ENCODE peak calls at places on chromosomes 16 and 17, in seven cellular contexts. One of them, this sample, is unnamed.

GRCh38 chr16:19823322-19823721 is 61.3 kb downstream of the GPRC5B start:
- DNase-seq in sigmoid colon: no peak
- DNase-seq in tibial nerve: no peak
- DNase-seq in adrenal gland: no peak
- DNase-seq in Peyer's patch: no peak
- DNase-seq in A549: no peak
- DNase-seq in HepG2: no peak
- DNase-seq in this sample: no peak

GRCh38 chr17:79760197-79760906 is 17.6 kb upstream of the CBX2 start:
- DNase-seq in A549: no peak
- DNase-seq in Peyer's patch: no peak
- DNase-seq in HepG2: peak; percentile 86
- DNase-seq in adrenal gland: no peak
- DNase-seq in tibial nerve: no peak
- DNase-seq in sigmoid colon: no peak
- DNase-seq in this sample: no peak

GRCh38 chr16:88516666-88517065 is 53.5 kb upstream of the ZC3H18 start:
- DNase-seq in tibial nerve: no peak
- DNase-seq in HepG2: no peak
- DNase-seq in Peyer's patch: no peak
- DNase-seq in adrenal gland: no peak
- DNase-seq in sigmoid colon: no peak
- DNase-seq in A549: no peak
- DNase-seq in this sample: no peak

GRCh38 chr17:60090412-60090811 is 11.7 kb upstream of the HEATR6 start:
- DNase-seq in sigmoid colon: no peak
- DNase-seq in tibial nerve: no peak
- DNase-seq in Peyer's patch: no peak
- DNase-seq in HepG2: no peak
- DNase-seq in adrenal gland: no peak
- DNase-seq in A549: no peak
- DNase-seq in this sample: no peak

GRCh38 chr17:69499301-69499700 is 84.8 kb downstream of the MAP2K6 start:
- DNase-seq in A549: no peak
- DNase-seq in sigmoid colon: no peak
- DNase-seq in Peyer's patch: no peak
- DNase-seq in adrenal gland: no peak
- DNase-seq in HepG2: no peak
- DNase-seq in tibial nerve: no peak
- DNase-seq in this sample: no peak

GRCh38 chr17:64707077-64707591 is 45.0 kb upstream of the SMURF2 start:
- DNase-seq in sigmoid colon: peak; percentile 96
- DNase-seq in A549: peak; percentile 97
- DNase-seq in Peyer's patch: peak; percentile 91
- DNase-seq in tibial nerve: peak; percentile 81
- DNase-seq in adrenal gland: peak; percentile 80
- DNase-seq in HepG2: peak; percentile 68
- DNase-seq in this sample: peak; percentile 89

GRCh38 chr16:30698139-30698815 is 694 bp upstream of the SRCAP start:
- DNase-seq in sigmoid colon: peak; percentile 98
- DNase-seq in tibial nerve: peak; percentile 98
- DNase-seq in Peyer's patch: peak; percentile 99
- DNase-seq in A549: peak; percentile 99
- DNase-seq in HepG2: peak; percentile 97
- DNase-seq in adrenal gland: peak; percentile 99
- DNase-seq in this sample: peak; percentile 99

GRCh38 chr17:74720506-74720905 is 7.8 kb upstream of the CD300LF start:
- DNase-seq in A549: no peak
- DNase-seq in adrenal gland: no peak
- DNase-seq in tibial nerve: no peak
- DNase-seq in sigmoid colon: no peak
- DNase-seq in HepG2: no peak
- DNase-seq in Peyer's patch: no peak
- DNase-seq in this sample: no peak

GRCh38 chr17:5516060-5516792 is 29.9 kb downstream of the MIS12 start:
- DNase-seq in A549: peak; percentile 88
- DNase-seq in Peyer's patch: no peak
- DNase-seq in tibial nerve: no peak
- DNase-seq in sigmoid colon: no peak
- DNase-seq in HepG2: peak; percentile 93
- DNase-seq in adrenal gland: no peak
- DNase-seq in this sample: no peak

GRCh38 chr16:57235128-57236092 is 9.6 kb upstream of the ARL2BP start:
- DNase-seq in Peyer's patch: no peak
- DNase-seq in adrenal gland: no peak
- DNase-seq in A549: no peak
- DNase-seq in HepG2: peak; percentile 29
- DNase-seq in sigmoid colon: no peak
- DNase-seq in tibial nerve: no peak
- DNase-seq in this sample: no peak

GRCh38 chr16:56262148-56262878 is 71.0 kb downstream of the GNAO1 start:
- DNase-seq in sigmoid colon: peak; percentile 72
- DNase-seq in adrenal gland: no peak
- DNase-seq in tibial nerve: no peak
- DNase-seq in Peyer's patch: no peak
- DNase-seq in HepG2: no peak
- DNase-seq in A549: no peak
- DNase-seq in this sample: peak; percentile 38

GRCh38 chr16:87465306-87465705 is 27.5 kb downstream of the ZCCHC14 start:
- DNase-seq in sigmoid colon: peak; percentile 96
- DNase-seq in tibial nerve: peak; percentile 87
- DNase-seq in adrenal gland: peak; percentile 88
- DNase-seq in Peyer's patch: no peak
- DNase-seq in A549: no peak
- DNase-seq in HepG2: peak; percentile 79
- DNase-seq in this sample: peak; percentile 70

GRCh38 chr17:40303009-40303657 is 5.8 kb upstream of the RARA start:
- DNase-seq in tibial nerve: peak; percentile 93
- DNase-seq in adrenal gland: no peak
- DNase-seq in sigmoid colon: no peak
- DNase-seq in Peyer's patch: no peak
- DNase-seq in HepG2: peak; percentile 64
- DNase-seq in A549: peak; percentile 71
- DNase-seq in this sample: peak; percentile 62
- TF ChIP-seq POLR2A in tibial nerve: no peak
- TF ChIP-seq POLR2A in adrenal gland: no peak
- TF ChIP-seq POLR2A in sigmoid colon: no peak
- TF ChIP-seq POLR2A in Peyer's patch: no peak
- TF ChIP-seq POLR2A in HepG2: no peak
- TF ChIP-seq POLR2A in A549: no peak
- TF ChIP-seq POLR2A in this sample: no peak

DNA sequence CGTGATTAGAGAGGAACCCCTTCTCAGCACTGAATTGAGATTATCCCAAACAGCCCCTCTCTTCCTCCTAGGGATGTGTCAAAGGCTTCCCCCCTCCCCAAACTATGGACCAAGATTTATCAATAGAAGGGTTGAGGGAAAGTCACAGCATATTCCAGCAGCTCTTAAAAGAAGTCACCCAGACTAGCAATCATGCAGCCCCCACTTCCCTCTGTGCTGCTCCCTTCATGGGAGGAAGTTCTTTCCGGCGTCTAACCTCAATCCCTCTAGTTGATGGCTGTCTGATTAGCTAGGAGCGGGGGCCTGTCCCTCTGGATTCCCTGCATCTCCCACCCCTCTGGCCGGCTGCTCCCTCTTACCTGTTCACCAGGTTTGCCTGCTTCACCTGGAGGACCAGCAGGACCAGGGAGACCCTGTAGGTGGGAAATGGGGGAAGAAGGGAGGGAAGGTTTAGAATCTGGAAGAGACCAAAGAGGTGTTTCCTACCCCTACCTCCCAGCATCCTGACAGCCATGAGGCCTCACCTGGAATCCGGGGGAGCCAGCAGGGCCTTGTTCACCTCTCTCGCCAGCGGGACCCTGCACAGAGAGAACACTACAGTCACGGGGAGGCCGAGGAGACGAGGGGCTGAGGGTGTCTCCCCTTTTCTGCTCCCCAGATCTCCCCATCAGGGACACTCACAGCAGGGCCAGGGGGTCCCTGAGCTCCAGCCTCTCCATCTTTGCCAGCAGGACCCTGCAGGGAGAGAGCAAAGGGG is 9.1 kb downstream of the COL1A1 start:
- DNase-seq in tibial nerve: no peak
- DNase-seq in HepG2: no peak
- DNase-seq in Peyer's patch: no peak
- DNase-seq in A549: no peak
- DNase-seq in sigmoid colon: no peak
- DNase-seq in adrenal gland: no peak
- DNase-seq in this sample: no peak
- H3K4me1 ChIP-seq in tibial nerve: no peaks in the 10 kb centered on the region
- H3K4me1 ChIP-seq in HepG2: no peaks in the 10 kb centered on the region
- H3K4me1 ChIP-seq in Peyer's patch: no peaks in the 10 kb centered on the region
- H3K4me1 ChIP-seq in A549: peaks cover 14% of the 10 kb centered on the region
- H3K4me1 ChIP-seq in sigmoid colon: peaks cover 31% of the 10 kb centered on the region
- H3K4me1 ChIP-seq in adrenal gland: no peaks in the 10 kb centered on the region
- H3K4me1 ChIP-seq in this sample: peaks cover 3% of the 10 kb centered on the region

GRCh38 chr17:45229681-45230409 is 8.2 kb downstream of the FMNL1 start:
- DNase-seq in A549: no peak
- DNase-seq in HepG2: no peak
- DNase-seq in adrenal gland: no peak
- DNase-seq in tibial nerve: no peak
- DNase-seq in Peyer's patch: no peak
- DNase-seq in sigmoid colon: no peak
- DNase-seq in this sample: peak; percentile 48

GRCh38 chr17:45228985-45229517 is 7.4 kb downstream of the FMNL1 start:
- DNase-seq in tibial nerve: peak; percentile 85
- DNase-seq in sigmoid colon: peak; percentile 96
- DNase-seq in A549: peak; percentile 96
- DNase-seq in Peyer's patch: peak; percentile 67
- DNase-seq in HepG2: peak; percentile 56
- DNase-seq in adrenal gland: peak; percentile 68
- DNase-seq in this sample: peak; percentile 87

GRCh38 chr17:45227631-45228120 is 6.0 kb downstream of the FMNL1 start:
- DNase-seq in tibial nerve: no peak
- DNase-seq in HepG2: no peak
- DNase-seq in Peyer's patch: no peak
- DNase-seq in A549: no peak
- DNase-seq in sigmoid colon: no peak
- DNase-seq in adrenal gland: peak; percentile 16
- DNase-seq in this sample: no peak

GRCh38 chr17:45227101-45227591 is 5.5 kb downstream of the FMNL1 start:
- DNase-seq in sigmoid colon: no peak
- DNase-seq in Peyer's patch: no peak
- DNase-seq in adrenal gland: no peak
- DNase-seq in tibial nerve: no peak
- DNase-seq in A549: no peak
- DNase-seq in HepG2: no peak
- DNase-seq in this sample: peak; percentile 66

GRCh38 chr17:45228121-45228941 is 6.6 kb downstream of the FMNL1 start:
- DNase-seq in Peyer's patch: no peak
- DNase-seq in sigmoid colon: no peak
- DNase-seq in tibial nerve: no peak
- DNase-seq in adrenal gland: no peak
- DNase-seq in HepG2: no peak
- DNase-seq in A549: peak; percentile 73
- DNase-seq in this sample: peak; percentile 13
- TF ChIP-seq POLR2A in Peyer's patch: no peak
- TF ChIP-seq POLR2A in sigmoid colon: no peak
- TF ChIP-seq POLR2A in tibial nerve: no peak
- TF ChIP-seq POLR2A in adrenal gland: no peak
- TF ChIP-seq POLR2A in HepG2: no peak
- TF ChIP-seq POLR2A in A549: peak; percentile 35
- TF ChIP-seq POLR2A in this sample: no peak

DNA sequence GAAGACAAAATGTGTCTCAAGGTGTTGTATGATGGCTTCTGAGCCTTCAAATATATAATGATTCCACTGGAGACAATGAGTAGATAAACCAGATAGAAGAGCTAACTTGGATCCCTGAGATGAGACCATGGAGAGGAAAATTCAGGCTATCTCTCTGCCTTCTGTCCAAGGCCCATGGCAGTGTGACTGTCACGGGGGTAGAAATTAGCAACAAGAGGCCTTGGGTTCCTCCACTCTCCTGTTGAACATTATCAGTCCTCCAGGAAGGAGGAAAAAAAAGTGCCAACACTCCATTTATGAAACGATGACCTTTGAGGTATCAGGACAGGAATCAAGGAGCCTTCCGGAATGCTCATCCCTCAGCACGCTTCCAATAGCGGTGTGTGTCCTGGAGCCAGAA is 75.2 kb downstream of the WWP2 start:
- DNase-seq in A549: no peak
- DNase-seq in Peyer's patch: no peak
- DNase-seq in adrenal gland: no peak
- DNase-seq in tibial nerve: no peak
- DNase-seq in sigmoid colon: no peak
- DNase-seq in HepG2: no peak
- DNase-seq in this sample: no peak
- H3K4me1 ChIP-seq in A549: peaks cover 18% of the 10 kb centered on the region
- H3K4me1 ChIP-seq in Peyer's patch: peaks cover 52% of the 10 kb centered on the region
- H3K4me1 ChIP-seq in adrenal gland: peaks cover 30% of the 10 kb centered on the region
- H3K4me1 ChIP-seq in tibial nerve: peaks cover 12% of the 10 kb centered on the region
- H3K4me1 ChIP-seq in sigmoid colon: no peaks in the 10 kb centered on the region
- H3K4me1 ChIP-seq in HepG2: peaks cover 76% of the 10 kb centered on the region
- H3K4me1 ChIP-seq in this sample: peaks cover 64% of the 10 kb centered on the region

DNA sequence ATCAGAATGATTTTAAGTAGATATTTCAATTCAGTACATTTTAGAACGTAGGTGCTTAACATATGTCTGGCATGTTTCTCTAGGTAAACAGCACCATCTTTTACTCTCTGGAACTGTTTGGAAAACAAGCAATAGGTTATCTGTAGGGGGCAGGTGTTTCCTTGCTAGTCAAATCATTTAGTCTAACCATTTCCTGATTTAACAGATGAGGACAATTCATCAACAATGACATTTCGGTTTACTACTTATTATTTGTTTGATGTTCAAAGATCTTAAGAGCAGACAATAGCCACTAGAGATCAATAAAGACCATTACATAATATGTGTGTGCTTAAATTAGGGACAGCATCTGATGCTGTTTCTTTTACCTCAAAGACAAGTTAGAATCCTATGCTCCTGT is 173.1 kb downstream of the CEP112 start:
- DNase-seq in Peyer's patch: no peak
- DNase-seq in A549: no peak
- DNase-seq in adrenal gland: no peak
- DNase-seq in sigmoid colon: no peak
- DNase-seq in tibial nerve: no peak
- DNase-seq in HepG2: no peak
- DNase-seq in this sample: no peak
- TF ChIP-seq POLR2A in Peyer's patch: no peak
- TF ChIP-seq POLR2A in A549: no peak
- TF ChIP-seq POLR2A in adrenal gland: no peak
- TF ChIP-seq POLR2A in sigmoid colon: no peak
- TF ChIP-seq POLR2A in tibial nerve: no peak
- TF ChIP-seq POLR2A in HepG2: no peak
- TF ChIP-seq POLR2A in this sample: no peak

DNA sequence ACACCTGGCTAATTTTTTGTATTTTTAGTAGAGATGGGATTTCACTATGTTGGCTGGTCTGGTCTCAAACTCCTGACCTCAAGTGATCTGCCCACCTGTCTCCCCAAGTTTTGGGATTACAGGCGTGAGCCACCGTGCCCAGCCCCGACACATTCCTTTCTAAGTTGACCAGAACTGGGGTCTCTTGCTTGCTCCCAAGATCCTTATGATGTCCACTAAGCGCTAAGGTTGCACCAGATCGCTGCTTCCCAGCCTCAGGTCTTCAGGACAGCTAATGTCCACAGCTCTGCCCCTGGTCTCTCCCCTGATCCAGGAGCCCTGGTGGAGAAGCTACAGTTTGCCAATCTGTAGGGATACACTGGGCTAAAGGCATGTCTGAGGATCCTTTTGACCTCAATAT is 29.5 kb downstream of the NSMCE1 start:
- DNase-seq in sigmoid colon: peak; percentile 52
- DNase-seq in A549: no peak
- DNase-seq in adrenal gland: no peak
- DNase-seq in tibial nerve: no peak
- DNase-seq in HepG2: no peak
- DNase-seq in Peyer's patch: no peak
- DNase-seq in this sample: no peak
- H3K4me1 ChIP-seq in sigmoid colon: peaks cover 63% of the 10 kb centered on the region
- H3K4me1 ChIP-seq in A549: peaks cover 27% of the 10 kb centered on the region
- H3K4me1 ChIP-seq in adrenal gland: peaks cover 25% of the 10 kb centered on the region
- H3K4me1 ChIP-seq in tibial nerve: peaks cover 48% of the 10 kb centered on the region
- H3K4me1 ChIP-seq in HepG2: peaks cover 18% of the 10 kb centered on the region
- H3K4me1 ChIP-seq in Peyer's patch: peaks cover 78% of the 10 kb centered on the region
- H3K4me1 ChIP-seq in this sample: peaks cover 100% of the 10 kb centered on the region

This sample was measured in transverse colon.